ENCODE peak calls at places on chromosomes 12 and 14, in nine cellular contexts. K is NCI-H748 treated with DMSO at 0.1 percent for 48 hours; B is EL; J is activated T-helper 1 cell treated with Interleukin-2 at 50 U/mL for 16 hours; F is iris pigment epithelial cell; V is activated T-cell treated with anti-CD3 and anti-CD28 coated beads, Interleukin-2, amount 50 U/mL, for 48 hours; Z is Right ventricle myocardium superior; A is CD8-positive, alpha-beta memory T cell; X is dorsolateral prefrontal cortex. U is an unnamed sample.

GRCh38 chr14:90839889-90840266 is 23.6 kb upstream of the TTC7B start:
- DNase-seq in K (no peak), B (no peak), J (no peak), F (no peak), V (no peak), Z (no peak), A (no peak), X (no peak), U (no peak)

GRCh38 chr12:23140710-23141109 is 515.7 kb downstream of the ETNK1 start:
- DNase-seq in K (no peak), B (no peak), J (no peak), F (peak; percentile 37), V (no peak), Z (no peak), A (no peak), X (no peak), U (no peak)

GRCh38 chr12:3313655-3314305 is 177.2 kb upstream of the PRMT8 start:
- DNase-seq in K (peak; percentile 35), B (peak; percentile 53), J (no peak), F (no peak), V (peak; percentile 22), Z (peak; percentile 60), A (no peak), X (peak; percentile 56), U (peak; percentile 39)

GRCh38 chr14:93903342-93904184 is 23.6 kb upstream of the FAM181A start:
- DNase-seq in K (no peak), B (no peak), J (no peak), F (peak; percentile 6), V (no peak), Z (no peak), A (no peak), X (no peak), U (peak; percentile 42)

GRCh38 chr14:65949711-65950516 is 536.3 kb upstream of the CCDC196 start:
- DNase-seq in K (no peak), B (peak; percentile 8), J (no peak), F (peak; percentile 43), V (peak; percentile 63), Z (peak; percentile 61), A (no peak), X (no peak), U (no peak)

GRCh38 chr14:29799718-29800117 is 127.9 kb downstream of the PRKD1 start:
- DNase-seq in K (no peak), B (no peak), J (no peak), F (no peak), V (no peak), Z (no peak), A (no peak), X (no peak), U (no peak)

GRCh38 chr12:64240781-64241180 is 18.7 kb upstream of the KICS2 start:
- DNase-seq in K (no peak), B (no peak), J (no peak), F (no peak), V (no peak), Z (no peak), A (no peak), X (no peak), U (peak; percentile 30)

GRCh38 chr12:80580254-80580653 is 127.2 kb upstream of the MYF6 start:
- DNase-seq in K (no peak), B (peak; percentile 94), J (no peak), F (peak; percentile 96), V (no peak), Z (no peak), A (no peak), X (no peak), U (peak; percentile 70)

GRCh38 chr14:21087294-21088091 is 11.0 kb downstream of the ZNF219 start:
- DNase-seq in K (peak; percentile 91), B (peak; percentile 91), J (peak; percentile 58), F (peak; percentile 95), V (no peak), Z (peak; percentile 61), A (peak; percentile 74), X (no peak), U (peak; percentile 87)

GRCh38 chr12:22313276-22313995 is 21.1 kb downstream of the ST8SIA1 start:
- DNase-seq in K (no peak), B (no peak), J (no peak), F (no peak), V (no peak), Z (no peak), A (no peak), X (no peak), U (no peak)

GRCh38 chr12:104713444-104713843 is 244.6 kb downstream of the SLC41A2 start:
- DNase-seq in K (no peak), B (no peak), J (no peak), F (no peak), V (no peak), Z (no peak), A (no peak), X (no peak), U (no peak)

GRCh38 chr12:103858953-103859601 is 18.0 kb upstream of the NT5DC3 start:
- DNase-seq in K (no peak), B (peak; percentile 97), J (no peak), F (peak; percentile 99), V (no peak), Z (no peak), A (no peak), X (no peak), U (peak; percentile 94)

GRCh38 chr14:24066490-24067132 is 4.8 kb upstream of the CPNE6 start:
- DNase-seq in K (no peak), B (no peak), J (no peak), F (no peak), V (no peak), Z (no peak), A (no peak), X (no peak), U (no peak)

GRCh38 chr12:30345735-30346445 is 349.8 kb downstream of the IPO8 start:
- DNase-seq in K (no peak), B (no peak), J (no peak), F (no peak), V (no peak), Z (no peak), A (no peak), X (no peak), U (no peak)

GRCh38 chr14:47057364-47057763 is 405.8 kb upstream of the RPL10L start:
- DNase-seq in K (no peak), B (no peak), J (no peak), F (no peak), V (no peak), Z (no peak), A (no peak), X (no peak), U (no peak)

GRCh38 chr12:6067152-6067916 is 57.1 kb downstream of the VWF start:
- DNase-seq in K (no peak), B (no peak), J (no peak), F (no peak), V (no peak), Z (no peak), A (no peak), X (peak; percentile 47), U (peak; percentile 33)

GRCh38 chr14:59754256-59754655 is 116.3 kb downstream of the RTN1 start:
- DNase-seq in K (no peak), B (peak; percentile 17), J (no peak), F (peak; percentile 74), V (no peak), Z (no peak), A (no peak), X (no peak), U (no peak)

GRCh38 chr14:76647699-76648298 is 113.5 kb upstream of the VASH1 start:
- DNase-seq in K (peak; percentile 39), B (peak; percentile 45), J (no peak), F (peak; percentile 60), V (peak; percentile 27), Z (no peak), A (no peak), X (no peak), U (peak; percentile 78)

GRCh38 chr14:24630872-24631477 is 3.0 kb downstream of the GZMB start:
- DNase-seq in K (peak; percentile 20), B (peak; percentile 15), J (no peak), F (peak; percentile 7), V (no peak), Z (no peak), A (no peak), X (no peak), U (peak; percentile 41)

GRCh38 chr12:107967170-107967569 is 161.9 kb upstream of the WSCD2 start:
- DNase-seq in K (no peak), B (peak; percentile 8), J (no peak), F (no peak), V (no peak), Z (no peak), A (no peak), X (no peak), U (no peak)

GRCh38 chr12:2284321-2284813 is 231.6 kb downstream of the CACNA1C start:
- DNase-seq in K (no peak), B (peak; percentile 80), J (no peak), F (peak; percentile 90), V (no peak), Z (no peak), A (no peak), X (no peak), U (peak; percentile 52)

GRCh38 chr12:2845280-2845679 is 10.4 kb upstream of the NRIP2 start:
- DNase-seq in K (no peak), B (peak; percentile 79), J (no peak), F (peak; percentile 81), V (no peak), Z (no peak), A (no peak), X (no peak), U (peak; percentile 42)

GRCh38 chr12:118098911-118099671 is 4.7 kb downstream of the VSIG10 start:
- DNase-seq in K (peak; percentile 82), B (no peak), J (no peak), F (no peak), V (no peak), Z (no peak), A (no peak), X (no peak), U (no peak)

GRCh38 chr14:81392052-81392451 is 8.1 kb downstream of the STON2 start:
- DNase-seq in K (no peak), B (no peak), J (no peak), F (no peak), V (no peak), Z (no peak), A (no peak), X (no peak), U (no peak)

GRCh38 chr12:24838531-24838950 is 110.4 kb downstream of the BCAT1 start:
- DNase-seq in K (no peak), B (peak; percentile 75), J (no peak), F (peak; percentile 99), V (peak; percentile 53), Z (no peak), A (no peak), X (no peak), U (peak; percentile 83)

U was measured in AG20443.